ENCODE peak calls at places on chromosomes 6 and 20, in four cellular contexts. One of them, this sample, is unnamed.

GRCh38 chr6:1600764-1601615 is 8.7 kb upstream of the FOXC1 start:
- DNase-seq in RWPE1: no peak
- DNase-seq in endothelial cell of umbilical vein: peak
- DNase-seq in cardiac muscle cell: no peak
- DNase-seq in this sample: no peak

GRCh38 chr6:81075974-81076373 is 676.5 kb downstream of the TENT5A start:
- DNase-seq in RWPE1: no peak
- DNase-seq in cardiac muscle cell: peak
- DNase-seq in endothelial cell of umbilical vein: peak
- DNase-seq in this sample: peak

GRCh38 chr6:168149015-168149414 is 70.0 kb upstream of the FRMD1 start:
- DNase-seq in endothelial cell of umbilical vein: no peak
- DNase-seq in cardiac muscle cell: no peak
- DNase-seq in RWPE1: no peak
- DNase-seq in this sample: peak

GRCh38 chr6:13461805-13462204 is 25.6 kb downstream of the GFOD1 start:
- DNase-seq in RWPE1: no peak
- DNase-seq in endothelial cell of umbilical vein: no peak
- DNase-seq in cardiac muscle cell: no peak
- DNase-seq in this sample: no peak

GRCh38 chr6:169881976-169882375 is 130.6 kb downstream of the ERMARD start:
- DNase-seq in endothelial cell of umbilical vein: no peak
- DNase-seq in RWPE1: no peak
- DNase-seq in cardiac muscle cell: no peak
- DNase-seq in this sample: no peak

GRCh38 chr20:34365765-34366213 is 2.7 kb downstream of the ITCH start:
- DNase-seq in RWPE1: no peak
- DNase-seq in cardiac muscle cell: no peak
- DNase-seq in endothelial cell of umbilical vein: no peak
- DNase-seq in this sample: no peak

GRCh38 chr20:58264271-58264670 is 35.8 kb upstream of the ANKRD60 start:
- DNase-seq in RWPE1: peak
- DNase-seq in endothelial cell of umbilical vein: no peak
- DNase-seq in cardiac muscle cell: no peak
- DNase-seq in this sample: no peak

GRCh38 chr20:63252157-63252780 is 2.0 kb downstream of the NKAIN4 start:
- DNase-seq in cardiac muscle cell: no peak
- DNase-seq in endothelial cell of umbilical vein: no peak
- DNase-seq in RWPE1: no peak
- DNase-seq in this sample: no peak

GRCh38 chr20:11716239-11716944 is 201.3 kb upstream of the BTBD3 start:
- DNase-seq in endothelial cell of umbilical vein: peak
- DNase-seq in cardiac muscle cell: peak
- DNase-seq in RWPE1: peak
- DNase-seq in this sample: peak

GRCh38 chr6:30568245-30568644 is 3.0 kb upstream of the ABCF1 start:
- DNase-seq in endothelial cell of umbilical vein: no peak
- DNase-seq in RWPE1: no peak
- DNase-seq in cardiac muscle cell: no peak
- DNase-seq in this sample: no peak

GRCh38 chr6:116975600-116975999 is 98.6 kb downstream of the RFX6 start:
- DNase-seq in endothelial cell of umbilical vein: no peak
- DNase-seq in cardiac muscle cell: no peak
- DNase-seq in RWPE1: no peak
- DNase-seq in this sample: no peak

GRCh38 chr6:47716207-47716606 is 17.8 kb downstream of the ADGRF4 start:
- DNase-seq in cardiac muscle cell: no peak
- DNase-seq in endothelial cell of umbilical vein: no peak
- DNase-seq in RWPE1: no peak
- DNase-seq in this sample: no peak

GRCh38 chr20:1392693-1393506 is at the start of gene FKBP1A:
- DNase-seq in cardiac muscle cell: peak
- DNase-seq in RWPE1: peak
- DNase-seq in endothelial cell of umbilical vein: peak
- DNase-seq in this sample: peak

GRCh38 chr6:39228992-39229767 is at the start of gene KCNK5:
- DNase-seq in cardiac muscle cell: peak
- DNase-seq in RWPE1: peak
- DNase-seq in endothelial cell of umbilical vein: peak
- DNase-seq in this sample: no peak

DNA sequence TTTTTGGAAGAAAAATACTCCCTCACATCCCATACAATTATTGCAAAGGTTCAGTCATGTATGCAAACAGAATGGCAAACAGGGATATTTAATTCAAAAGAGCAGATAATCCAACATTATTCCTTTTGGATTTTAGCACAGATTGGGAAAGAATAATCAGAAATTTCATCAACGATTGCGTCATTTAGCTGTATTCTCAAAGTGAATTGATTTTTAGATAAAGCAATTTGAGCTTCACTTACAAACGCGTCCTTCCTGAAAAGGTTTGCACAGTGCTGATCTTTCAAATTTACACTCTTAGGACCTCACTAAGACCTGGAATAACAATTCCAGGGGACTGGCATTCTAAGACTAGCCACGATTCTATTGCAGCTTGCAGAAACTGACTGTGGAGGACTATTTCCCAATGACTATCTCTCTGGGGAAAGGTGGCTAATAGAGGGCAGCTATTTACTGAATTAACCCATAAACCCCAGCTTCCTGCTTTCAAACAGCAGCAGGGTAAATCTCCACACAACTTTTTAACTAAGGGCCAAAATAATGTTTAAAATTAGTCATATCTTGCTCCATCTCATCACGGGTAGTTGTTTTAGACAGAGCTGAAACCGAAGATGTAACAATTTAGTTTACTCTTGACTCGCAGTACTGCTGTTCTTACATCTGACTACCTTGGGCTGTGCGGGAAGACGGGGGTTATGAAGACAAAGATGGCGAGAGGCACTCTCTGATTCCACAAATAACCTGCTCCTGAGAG is 131.2 kb upstream of the FAM184A start:
- DNase-seq in cardiac muscle cell: peak
- DNase-seq in RWPE1: no peak
- DNase-seq in endothelial cell of umbilical vein: no peak
- DNase-seq in this sample: no peak
- H3K27ac ChIP-seq in cardiac muscle cell: no peak
- H3K27ac ChIP-seq in RWPE1: no peak
- H3K27ac ChIP-seq in endothelial cell of umbilical vein: no peak
- H3K27ac ChIP-seq in this sample: no peak

DNA sequence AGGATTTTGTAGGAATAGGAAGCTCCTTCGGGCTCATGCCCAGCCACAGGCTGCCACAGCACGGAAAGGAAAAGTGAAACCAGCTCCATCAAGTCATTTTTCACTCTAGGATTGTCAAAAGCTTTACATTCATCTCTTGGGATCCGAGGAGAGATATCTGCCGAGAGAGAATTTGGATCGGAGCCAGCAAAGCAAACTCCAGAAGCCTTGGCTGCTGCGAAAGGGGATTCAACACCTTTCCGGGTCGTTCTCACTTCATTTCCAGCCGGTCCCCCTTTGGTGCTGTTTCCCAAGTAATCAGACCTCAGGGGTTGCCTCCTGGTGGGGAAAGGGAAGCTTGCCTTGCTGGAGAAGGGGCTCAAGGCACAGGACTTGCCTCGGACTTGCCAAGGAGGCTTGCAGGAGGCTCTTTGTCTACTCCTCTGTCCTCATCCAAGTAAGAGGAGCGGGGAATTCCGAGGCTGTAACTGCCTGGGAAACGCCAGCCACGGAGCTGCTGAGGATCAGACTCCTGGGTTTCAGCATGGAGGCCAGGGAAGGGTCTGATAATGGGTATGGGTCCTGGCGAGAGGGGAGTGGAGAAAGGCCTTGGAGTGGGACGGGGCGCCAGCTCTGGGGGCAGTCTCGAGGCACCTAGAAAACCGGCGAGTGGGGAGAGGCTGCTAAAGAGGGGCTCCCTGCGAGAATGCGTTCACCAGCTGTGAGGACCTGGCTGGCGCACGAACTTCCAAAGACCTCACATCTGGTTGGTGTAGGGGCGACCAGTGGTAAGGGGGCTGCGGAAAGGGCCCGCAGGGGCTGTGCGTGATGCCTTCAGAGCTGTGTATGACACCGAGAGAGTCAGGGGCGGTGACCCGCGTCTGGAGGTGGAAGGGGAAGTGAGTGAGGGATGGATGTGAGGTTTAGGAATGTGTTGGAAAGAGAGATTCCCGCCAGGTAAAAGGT is 702 bp downstream of the ETV7 start:
- DNase-seq in RWPE1: peak
- DNase-seq in cardiac muscle cell: peak
- DNase-seq in endothelial cell of umbilical vein: peak
- DNase-seq in this sample: no peak
- H3K27ac ChIP-seq in RWPE1: peak
- H3K27ac ChIP-seq in cardiac muscle cell: no peak
- H3K27ac ChIP-seq in endothelial cell of umbilical vein: peak
- H3K27ac ChIP-seq in this sample: no peak

DNA sequence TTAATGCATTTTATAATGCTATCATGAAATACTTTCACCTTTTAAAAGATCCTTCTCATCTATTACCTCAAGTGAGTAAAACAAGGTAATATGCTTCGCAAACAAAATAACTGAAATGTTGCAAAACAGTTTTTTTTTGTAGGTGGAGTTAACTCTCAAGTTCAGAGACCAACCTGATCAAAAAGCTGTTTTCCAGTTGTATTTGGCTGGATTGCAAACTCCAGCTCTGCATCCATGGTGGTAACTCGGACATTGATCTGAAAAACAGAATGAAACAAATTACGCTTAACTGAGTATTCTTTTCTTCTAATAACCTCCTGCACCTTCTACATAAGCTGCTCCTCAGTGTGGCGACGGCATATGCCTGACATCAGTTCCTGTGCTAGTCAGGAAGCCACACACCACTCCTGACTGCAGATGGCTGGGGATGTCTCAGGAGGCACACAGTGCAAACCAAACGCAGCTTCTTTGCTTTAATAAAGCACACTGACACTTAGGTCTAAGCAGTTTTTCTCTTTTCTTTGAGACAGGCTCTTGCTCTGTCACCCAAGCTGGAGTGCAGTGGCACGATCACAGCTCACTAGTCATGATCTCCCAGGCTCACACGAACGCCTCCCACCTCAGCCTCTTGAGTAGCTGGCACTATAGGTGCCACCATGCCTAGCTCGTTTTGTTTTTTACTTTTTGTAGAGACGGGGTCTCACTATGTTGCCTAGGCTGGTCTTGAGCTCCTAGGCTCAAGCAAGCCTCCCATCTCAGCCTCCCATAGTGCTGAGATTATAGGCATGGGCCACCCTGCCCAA is 29.9 kb downstream of the EZR start:
- DNase-seq in RWPE1: no peak
- DNase-seq in cardiac muscle cell: no peak
- DNase-seq in endothelial cell of umbilical vein: no peak
- DNase-seq in this sample: no peak
- H3K27ac ChIP-seq in RWPE1: peak
- H3K27ac ChIP-seq in cardiac muscle cell: peak
- H3K27ac ChIP-seq in endothelial cell of umbilical vein: no peak
- H3K27ac ChIP-seq in this sample: no peak

DNA sequence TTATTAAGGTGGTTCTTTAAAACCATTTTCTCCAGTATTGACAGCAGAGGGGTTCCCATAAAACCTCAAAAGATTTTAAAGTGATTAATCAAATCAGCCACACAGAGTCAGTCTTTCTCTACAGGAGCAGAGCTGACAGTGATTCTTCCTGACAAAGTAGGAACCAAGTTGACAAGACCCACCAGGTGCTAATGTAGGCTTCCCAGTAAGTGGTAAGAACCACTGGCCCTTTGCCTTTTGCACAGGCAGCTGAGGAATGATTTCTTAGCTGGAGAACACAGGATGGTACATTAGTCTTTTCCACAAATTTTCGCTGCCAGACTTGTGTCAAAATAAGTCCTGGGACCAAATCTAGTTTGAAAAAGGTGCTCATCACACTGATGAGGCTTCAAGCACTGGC is 95.8 kb downstream of the ARMC2 start:
- DNase-seq in endothelial cell of umbilical vein: no peak
- DNase-seq in RWPE1: no peak
- DNase-seq in cardiac muscle cell: no peak
- DNase-seq in this sample: no peak
- H3K27ac ChIP-seq in endothelial cell of umbilical vein: no peak
- H3K27ac ChIP-seq in RWPE1: no peak
- H3K27ac ChIP-seq in cardiac muscle cell: no peak
- H3K27ac ChIP-seq in this sample: no peak

GRCh38 chr6:71248866-71249265 is 39.7 kb upstream of the OGFRL1 start:
- DNase-seq in endothelial cell of umbilical vein: peak
- DNase-seq in cardiac muscle cell: no peak
- DNase-seq in RWPE1: no peak
- DNase-seq in this sample: no peak
- H3K27ac ChIP-seq in endothelial cell of umbilical vein: peak
- H3K27ac ChIP-seq in cardiac muscle cell: no peak
- H3K27ac ChIP-seq in RWPE1: peak
- H3K27ac ChIP-seq in this sample: no peak

GRCh38 chr6:37473364-37474095 is 26.2 kb downstream of the CCDC167 start:
- DNase-seq in RWPE1: peak
- DNase-seq in endothelial cell of umbilical vein: peak
- DNase-seq in cardiac muscle cell: peak
- DNase-seq in this sample: no peak
- H3K27ac ChIP-seq in RWPE1: peak
- H3K27ac ChIP-seq in endothelial cell of umbilical vein: no peak
- H3K27ac ChIP-seq in cardiac muscle cell: no peak
- H3K27ac ChIP-seq in this sample: no peak

DNA sequence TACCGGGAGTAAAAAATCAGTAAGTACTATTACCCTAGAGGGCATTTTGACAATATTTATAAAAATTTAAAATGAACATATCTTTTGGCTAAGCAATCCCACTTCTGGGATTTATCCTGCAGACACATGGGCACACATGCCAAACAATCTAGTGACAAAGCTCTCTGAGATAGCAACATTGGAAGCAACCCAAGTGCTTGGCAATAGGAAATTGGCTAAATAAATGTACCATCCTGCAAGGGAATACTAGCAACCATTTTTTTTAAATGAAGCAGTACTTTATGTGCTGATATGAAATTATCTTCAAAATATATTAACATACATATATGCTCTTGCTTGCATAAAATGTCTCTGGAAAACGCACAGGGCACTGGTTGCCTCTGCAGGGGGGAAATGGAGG is 133.8 kb downstream of the SNX5 start:
- DNase-seq in endothelial cell of umbilical vein: no peak
- DNase-seq in cardiac muscle cell: no peak
- DNase-seq in RWPE1: no peak
- DNase-seq in this sample: no peak
- H3K27ac ChIP-seq in endothelial cell of umbilical vein: no peak
- H3K27ac ChIP-seq in cardiac muscle cell: no peak
- H3K27ac ChIP-seq in RWPE1: no peak
- H3K27ac ChIP-seq in this sample: no peak

DNA sequence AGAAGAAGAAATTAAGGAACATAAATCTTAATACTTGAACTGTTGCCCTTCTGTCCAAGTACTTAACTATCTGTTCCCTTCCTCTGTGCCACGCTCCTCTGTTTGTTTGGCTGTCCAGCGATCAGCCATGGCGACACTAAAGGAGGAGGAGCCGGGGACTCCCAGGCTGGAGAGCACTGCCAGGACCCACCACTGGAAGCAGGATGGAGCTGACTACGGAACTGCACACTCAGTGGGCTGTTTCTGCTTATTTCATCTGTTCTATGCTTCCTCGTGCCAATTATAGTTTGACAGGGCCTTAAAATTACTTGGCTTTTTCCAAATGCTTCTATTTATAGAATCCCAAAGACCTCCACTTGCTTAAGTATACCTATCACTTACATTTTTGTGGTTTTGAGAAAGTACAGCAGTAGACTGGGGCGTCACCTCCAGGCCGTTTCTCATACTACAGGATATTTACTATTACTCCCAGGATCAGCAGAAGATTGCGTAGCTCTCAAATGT is 17.1 kb downstream of the IRF4 start:
- DNase-seq in cardiac muscle cell: peak
- DNase-seq in RWPE1: no peak
- DNase-seq in endothelial cell of umbilical vein: peak
- DNase-seq in this sample: peak
- H3K27ac ChIP-seq in cardiac muscle cell: no peak
- H3K27ac ChIP-seq in RWPE1: no peak
- H3K27ac ChIP-seq in endothelial cell of umbilical vein: no peak
- H3K27ac ChIP-seq in this sample: no peak